ENCODE peak calls at places on chromosomes 11 and 22, in four cellular contexts. W is left ventricle myocardium inferior, B is IMR-90, C is SW 1271. U is an unnamed sample.

GRCh38 chr11:117072517-117073218 is 25.6 kb downstream of the SIK3 start:
- DNase-seq in C (peak), W (no peak), B (peak), U (peak)

GRCh38 chr11:34860034-34860433 is 56.1 kb downstream of the APIP start:
- DNase-seq in B (no peak), C (no peak), W (no peak), U (no peak)

GRCh38 chr11:88324562-88325345 is 12.8 kb downstream of the CTSC start:
- DNase-seq in B (no peak), C (no peak), W (no peak), U (no peak)

GRCh38 chr11:17543041-17543440 is 1.2 kb downstream of the USH1C start:
- DNase-seq in W (peak), B (no peak), C (no peak), U (no peak)

GRCh38 chr11:2813141-2813908 is 72.2 kb downstream of the CDKN1C start:
- DNase-seq in B (peak), C (no peak), W (peak), U (no peak)

GRCh38 chr22:35542157-35542971 is 1.7 kb downstream of the RASD2 start:
- DNase-seq in B (no peak), C (no peak), W (no peak), U (no peak)

GRCh38 chr11:8060801-8061554 is 20.0 kb upstream of the TUB start:
- DNase-seq in W (no peak), C (no peak), B (peak), U (no peak)

GRCh38 chr11:46489668-46490560 is 98.3 kb upstream of the CHRM4 start:
- DNase-seq in C (peak), B (peak), W (no peak), U (peak)

GRCh38 chr11:8832571-8833260 is 78.3 kb upstream of the AKIP1 start:
- DNase-seq in W (no peak), C (no peak), B (peak), U (no peak)

GRCh38 chr11:76153609-76153949 is 52.7 kb downstream of the WNT11 start:
- DNase-seq in C (no peak), B (peak), W (no peak), U (no peak)

GRCh38 chr22:50308986-50309600 is 1.6 kb upstream of the PLXNB2 start:
- DNase-seq in C (no peak), B (no peak), W (no peak), U (no peak)

GRCh38 chr11:69352715-69353325 is 58.9 kb downstream of the MYEOV start:
- DNase-seq in B (peak), C (peak), W (no peak), U (peak)

GRCh38 chr22:39077513-39077840 is 402 bp downstream of the APOBEC3G start:
- DNase-seq in W (no peak), C (no peak), B (no peak), U (no peak)

GRCh38 chr22:40487663-40488249 is 117.4 kb downstream of the SGSM3 start:
- DNase-seq in C (peak), B (peak), W (no peak), U (no peak)

GRCh38 chr11:64891215-64891848 is 12.9 kb upstream of the EHD1 start:
- DNase-seq in B (no peak), W (no peak), C (no peak), U (no peak)

GRCh38 chr11:64868904-64869570 is 9.4 kb downstream of the EHD1 start:
- DNase-seq in W (no peak), B (peak), C (peak), U (no peak)

GRCh38 chr22:46593211-46593676 is 26.9 kb upstream of the GRAMD4 start:
- DNase-seq in C (no peak), B (no peak), W (no peak), U (no peak)

GRCh38 chr11:58647141-58647699 is 24.8 kb downstream of the CNTF start:
- DNase-seq in W (no peak), B (no peak), C (no peak), U (no peak)

GRCh38 chr11:112786196-112786595 is 175.0 kb upstream of the NCAM1 start:
- DNase-seq in B (no peak), C (no peak), W (no peak), U (no peak)

GRCh38 chr22:43343262-43343988 is at the start of gene SCUBE1:
- DNase-seq in C (peak), B (no peak), W (peak), U (no peak)

U was measured in HCT116.